ENCODE peak calls at places on chromosomes 12 and 14, in seven cellular contexts. One of them, this sample, is unnamed.

GRCh38 chr14:97697772-97698171 is 900.6 kb downstream of the VRK1 start:
- DNase-seq in Kasumi-1: no peak
- DNase-seq in NB4: no peak
- DNase-seq in AG08395: no peak
- DNase-seq in small intestine: no peak
- DNase-seq in globus pallidus: no peak
- DNase-seq in activated T-cell treated with anti-CD3 and anti-CD28 coated beads for 48 hours: no peak
- DNase-seq in this sample: no peak

GRCh38 chr14:89805501-89805900 is 149.0 kb downstream of the EFCAB11 start:
- DNase-seq in activated T-cell treated with anti-CD3 and anti-CD28 coated beads for 48 hours: no peak
- DNase-seq in Kasumi-1: no peak
- DNase-seq in small intestine: no peak
- DNase-seq in NB4: no peak
- DNase-seq in globus pallidus: no peak
- DNase-seq in AG08395: no peak
- DNase-seq in this sample: no peak

GRCh38 chr12:57909611-57910010 is 31.8 kb upstream of the ATP23 start:
- DNase-seq in small intestine: no peak
- DNase-seq in Kasumi-1: no peak
- DNase-seq in globus pallidus: no peak
- DNase-seq in activated T-cell treated with anti-CD3 and anti-CD28 coated beads for 48 hours: no peak
- DNase-seq in AG08395: no peak
- DNase-seq in NB4: no peak
- DNase-seq in this sample: no peak

GRCh38 chr12:108815875-108816594 is 41.3 kb downstream of the SSH1 start:
- DNase-seq in small intestine: no peak
- DNase-seq in NB4: no peak
- DNase-seq in Kasumi-1: no peak
- DNase-seq in AG08395: no peak
- DNase-seq in activated T-cell treated with anti-CD3 and anti-CD28 coated beads for 48 hours: no peak
- DNase-seq in globus pallidus: no peak
- DNase-seq in this sample: no peak

GRCh38 chr14:104288272-104288671 is 149.9 kb downstream of the KIF26A start:
- DNase-seq in AG08395: no peak
- DNase-seq in small intestine: no peak
- DNase-seq in globus pallidus: no peak
- DNase-seq in Kasumi-1: no peak
- DNase-seq in activated T-cell treated with anti-CD3 and anti-CD28 coated beads for 48 hours: no peak
- DNase-seq in NB4: no peak
- DNase-seq in this sample: no peak

GRCh38 chr12:127628655-127629054 is 638.3 kb upstream of the TMEM132C start:
- DNase-seq in globus pallidus: no peak
- DNase-seq in NB4: no peak
- DNase-seq in small intestine: no peak
- DNase-seq in Kasumi-1: no peak
- DNase-seq in activated T-cell treated with anti-CD3 and anti-CD28 coated beads for 48 hours: no peak
- DNase-seq in AG08395: peak
- DNase-seq in this sample: no peak

GRCh38 chr12:97235102-97235501 is 227.5 kb upstream of the RMST start:
- DNase-seq in globus pallidus: no peak
- DNase-seq in small intestine: no peak
- DNase-seq in Kasumi-1: no peak
- DNase-seq in AG08395: no peak
- DNase-seq in activated T-cell treated with anti-CD3 and anti-CD28 coated beads for 48 hours: no peak
- DNase-seq in NB4: no peak
- DNase-seq in this sample: no peak

GRCh38 chr14:100071545-100071944 is 6.3 kb downstream of the EVL start:
- DNase-seq in AG08395: no peak
- DNase-seq in small intestine: no peak
- DNase-seq in globus pallidus: no peak
- DNase-seq in activated T-cell treated with anti-CD3 and anti-CD28 coated beads for 48 hours: no peak
- DNase-seq in Kasumi-1: no peak
- DNase-seq in NB4: no peak
- DNase-seq in this sample: no peak

GRCh38 chr12:104412681-104413080 is 44.1 kb upstream of the CHST11 start:
- DNase-seq in small intestine: no peak
- DNase-seq in activated T-cell treated with anti-CD3 and anti-CD28 coated beads for 48 hours: no peak
- DNase-seq in AG08395: no peak
- DNase-seq in NB4: no peak
- DNase-seq in globus pallidus: no peak
- DNase-seq in Kasumi-1: no peak
- DNase-seq in this sample: no peak

GRCh38 chr14:91889477-91890211 is 22.3 kb upstream of the TC2N start:
- DNase-seq in activated T-cell treated with anti-CD3 and anti-CD28 coated beads for 48 hours: no peak
- DNase-seq in Kasumi-1: no peak
- DNase-seq in NB4: no peak
- DNase-seq in AG08395: no peak
- DNase-seq in small intestine: peak
- DNase-seq in globus pallidus: peak
- DNase-seq in this sample: no peak

GRCh38 chr14:40870252-40870651 is 736.4 kb upstream of the LRFN5 start:
- DNase-seq in Kasumi-1: no peak
- DNase-seq in globus pallidus: no peak
- DNase-seq in NB4: no peak
- DNase-seq in AG08395: no peak
- DNase-seq in activated T-cell treated with anti-CD3 and anti-CD28 coated beads for 48 hours: no peak
- DNase-seq in small intestine: no peak
- DNase-seq in this sample: peak

GRCh38 chr14:64971890-64972785 is at the start of gene RAB15:
- DNase-seq in AG08395: peak
- DNase-seq in activated T-cell treated with anti-CD3 and anti-CD28 coated beads for 48 hours: peak
- DNase-seq in Kasumi-1: no peak
- DNase-seq in small intestine: peak
- DNase-seq in NB4: peak
- DNase-seq in globus pallidus: no peak
- DNase-seq in this sample: peak

GRCh38 chr12:99005601-99006000 is 360.5 kb downstream of the APAF1 start:
- DNase-seq in NB4: no peak
- DNase-seq in activated T-cell treated with anti-CD3 and anti-CD28 coated beads for 48 hours: no peak
- DNase-seq in AG08395: no peak
- DNase-seq in small intestine: no peak
- DNase-seq in Kasumi-1: no peak
- DNase-seq in globus pallidus: no peak
- DNase-seq in this sample: no peak

GRCh38 chr14:71574976-71575375 is 357.3 kb upstream of the RGS6 start:
- DNase-seq in globus pallidus: no peak
- DNase-seq in AG08395: peak
- DNase-seq in Kasumi-1: no peak
- DNase-seq in small intestine: peak
- DNase-seq in NB4: no peak
- DNase-seq in activated T-cell treated with anti-CD3 and anti-CD28 coated beads for 48 hours: no peak
- DNase-seq in this sample: peak

GRCh38 chr12:57852195-57852594 is 5.7 kb upstream of the CTDSP2 start:
- DNase-seq in activated T-cell treated with anti-CD3 and anti-CD28 coated beads for 48 hours: no peak
- DNase-seq in NB4: no peak
- DNase-seq in AG08395: no peak
- DNase-seq in small intestine: no peak
- DNase-seq in Kasumi-1: no peak
- DNase-seq in globus pallidus: peak
- DNase-seq in this sample: no peak

GRCh38 chr12:7937867-7938506 is 2.0 kb upstream of the SLC2A3 start:
- DNase-seq in Kasumi-1: peak
- DNase-seq in AG08395: no peak
- DNase-seq in NB4: peak
- DNase-seq in activated T-cell treated with anti-CD3 and anti-CD28 coated beads for 48 hours: no peak
- DNase-seq in globus pallidus: no peak
- DNase-seq in small intestine: no peak
- DNase-seq in this sample: peak

GRCh38 chr12:89243786-89244185 is 108.5 kb downstream of the DUSP6 start:
- DNase-seq in AG08395: no peak
- DNase-seq in globus pallidus: no peak
- DNase-seq in Kasumi-1: no peak
- DNase-seq in activated T-cell treated with anti-CD3 and anti-CD28 coated beads for 48 hours: no peak
- DNase-seq in NB4: peak
- DNase-seq in small intestine: no peak
- DNase-seq in this sample: no peak

This sample was measured in kidney glomerular epithelial cell.